ENCODE peak calls at places on chromosome 22, in ten cellular contexts. One of them, this sample, is unnamed.

GRCh38 chr22:40606306-40606705 is 30.2 kb downstream of the MRTFA start:
- DNase-seq in NCI-H1694 treated with DMSO at 0.1 percent for 48 hours: no peak
- DNase-seq in activated T-helper 1 cell treated with Interleukin-2 at 50 U/mL for 16 hours: no peak
- DNase-seq in heart right ventricle: no peak
- DNase-seq in stromal cell of bone marrow: no peak
- DNase-seq in M059J: no peak
- DNase-seq in RPMI7951: no peak
- DNase-seq in EL: no peak
- DNase-seq in neuronal stem cell: no peak
- DNase-seq in HEK293T: no peak
- DNase-seq in this sample: no peak

GRCh38 chr22:35868938-35869337 is 151.3 kb downstream of the APOL5 start:
- DNase-seq in EL: peak; percentile 38
- DNase-seq in stromal cell of bone marrow: no peak
- DNase-seq in HEK293T: no peak
- DNase-seq in activated T-helper 1 cell treated with Interleukin-2 at 50 U/mL for 16 hours: no peak
- DNase-seq in RPMI7951: no peak
- DNase-seq in neuronal stem cell: peak; percentile 11
- DNase-seq in NCI-H1694 treated with DMSO at 0.1 percent for 48 hours: no peak
- DNase-seq in heart right ventricle: no peak
- DNase-seq in M059J: peak; percentile 9
- DNase-seq in this sample: no peak

GRCh38 chr22:19970031-19970478 is 28.4 kb upstream of the TXNRD2 start:
- DNase-seq in NCI-H1694 treated with DMSO at 0.1 percent for 48 hours: no peak
- DNase-seq in EL: no peak
- DNase-seq in RPMI7951: no peak
- DNase-seq in activated T-helper 1 cell treated with Interleukin-2 at 50 U/mL for 16 hours: no peak
- DNase-seq in M059J: no peak
- DNase-seq in heart right ventricle: no peak
- DNase-seq in neuronal stem cell: no peak
- DNase-seq in HEK293T: no peak
- DNase-seq in stromal cell of bone marrow: no peak
- DNase-seq in this sample: no peak

GRCh38 chr22:29315286-29316195 is at the start of gene RASL10A:
- DNase-seq in HEK293T: peak; percentile 64
- DNase-seq in RPMI7951: no peak
- DNase-seq in stromal cell of bone marrow: no peak
- DNase-seq in activated T-helper 1 cell treated with Interleukin-2 at 50 U/mL for 16 hours: no peak
- DNase-seq in neuronal stem cell: no peak
- DNase-seq in EL: no peak
- DNase-seq in M059J: no peak
- DNase-seq in heart right ventricle: no peak
- DNase-seq in NCI-H1694 treated with DMSO at 0.1 percent for 48 hours: no peak
- DNase-seq in this sample: no peak

GRCh38 chr22:49643998-49644397 is 183.7 kb downstream of the BRD1 start:
- DNase-seq in neuronal stem cell: no peak
- DNase-seq in HEK293T: no peak
- DNase-seq in RPMI7951: no peak
- DNase-seq in stromal cell of bone marrow: no peak
- DNase-seq in M059J: no peak
- DNase-seq in activated T-helper 1 cell treated with Interleukin-2 at 50 U/mL for 16 hours: no peak
- DNase-seq in heart right ventricle: no peak
- DNase-seq in EL: no peak
- DNase-seq in NCI-H1694 treated with DMSO at 0.1 percent for 48 hours: no peak
- DNase-seq in this sample: no peak

GRCh38 chr22:50731811-50732624 is 6.0 kb upstream of the ACR start:
- DNase-seq in neuronal stem cell: no peak
- DNase-seq in activated T-helper 1 cell treated with Interleukin-2 at 50 U/mL for 16 hours: peak; percentile 46
- DNase-seq in heart right ventricle: peak; percentile 45
- DNase-seq in stromal cell of bone marrow: peak; percentile 8
- DNase-seq in HEK293T: peak; percentile 74
- DNase-seq in M059J: peak; percentile 9
- DNase-seq in NCI-H1694 treated with DMSO at 0.1 percent for 48 hours: peak; percentile 28
- DNase-seq in RPMI7951: peak; percentile 34
- DNase-seq in EL: peak; percentile 40
- DNase-seq in this sample: peak; percentile 21

GRCh38 chr22:42229455-42230149 is 40.9 kb downstream of the TCF20 start:
- DNase-seq in RPMI7951: peak; percentile 6
- DNase-seq in stromal cell of bone marrow: peak; percentile 39
- DNase-seq in EL: peak; percentile 19
- DNase-seq in heart right ventricle: no peak
- DNase-seq in NCI-H1694 treated with DMSO at 0.1 percent for 48 hours: no peak
- DNase-seq in activated T-helper 1 cell treated with Interleukin-2 at 50 U/mL for 16 hours: no peak
- DNase-seq in neuronal stem cell: no peak
- DNase-seq in M059J: no peak
- DNase-seq in HEK293T: no peak
- DNase-seq in this sample: no peak

GRCh38 chr22:19855504-19856409 is 1.1 kb upstream of the GNB1L start:
- DNase-seq in NCI-H1694 treated with DMSO at 0.1 percent for 48 hours: no peak
- DNase-seq in neuronal stem cell: no peak
- DNase-seq in M059J: peak; percentile 40
- DNase-seq in activated T-helper 1 cell treated with Interleukin-2 at 50 U/mL for 16 hours: peak; percentile 25
- DNase-seq in RPMI7951: peak; percentile 73
- DNase-seq in heart right ventricle: peak; percentile 52
- DNase-seq in stromal cell of bone marrow: no peak
- DNase-seq in EL: peak; percentile 74
- DNase-seq in HEK293T: peak; percentile 77
- DNase-seq in this sample: peak; percentile 65

GRCh38 chr22:41914611-41915034 is 251 bp downstream of the SHISA8 start:
- DNase-seq in HEK293T: peak; percentile 45
- DNase-seq in M059J: no peak
- DNase-seq in RPMI7951: no peak
- DNase-seq in activated T-helper 1 cell treated with Interleukin-2 at 50 U/mL for 16 hours: no peak
- DNase-seq in neuronal stem cell: no peak
- DNase-seq in EL: no peak
- DNase-seq in stromal cell of bone marrow: no peak
- DNase-seq in heart right ventricle: no peak
- DNase-seq in NCI-H1694 treated with DMSO at 0.1 percent for 48 hours: no peak
- DNase-seq in this sample: no peak

GRCh38 chr22:37632174-37633081 is 7.0 kb upstream of the SH3BP1 start:
- DNase-seq in M059J: no peak
- DNase-seq in NCI-H1694 treated with DMSO at 0.1 percent for 48 hours: no peak
- DNase-seq in activated T-helper 1 cell treated with Interleukin-2 at 50 U/mL for 16 hours: no peak
- DNase-seq in stromal cell of bone marrow: no peak
- DNase-seq in heart right ventricle: no peak
- DNase-seq in neuronal stem cell: no peak
- DNase-seq in RPMI7951: no peak
- DNase-seq in HEK293T: no peak
- DNase-seq in EL: no peak
- DNase-seq in this sample: no peak

GRCh38 chr22:37269930-37270678 is 12.2 kb upstream of the CYTH4 start:
- DNase-seq in HEK293T: no peak
- DNase-seq in activated T-helper 1 cell treated with Interleukin-2 at 50 U/mL for 16 hours: no peak
- DNase-seq in RPMI7951: peak; percentile 48
- DNase-seq in neuronal stem cell: no peak
- DNase-seq in NCI-H1694 treated with DMSO at 0.1 percent for 48 hours: no peak
- DNase-seq in stromal cell of bone marrow: no peak
- DNase-seq in EL: no peak
- DNase-seq in heart right ventricle: no peak
- DNase-seq in M059J: peak; percentile 34
- DNase-seq in this sample: peak; percentile 69

GRCh38 chr22:49765091-49765771 is 62.4 kb downstream of the BRD1 start:
- DNase-seq in stromal cell of bone marrow: no peak
- DNase-seq in neuronal stem cell: no peak
- DNase-seq in RPMI7951: no peak
- DNase-seq in M059J: no peak
- DNase-seq in HEK293T: no peak
- DNase-seq in NCI-H1694 treated with DMSO at 0.1 percent for 48 hours: no peak
- DNase-seq in heart right ventricle: no peak
- DNase-seq in EL: no peak
- DNase-seq in activated T-helper 1 cell treated with Interleukin-2 at 50 U/mL for 16 hours: no peak
- DNase-seq in this sample: no peak

GRCh38 chr22:25038239-25038638 is 85.7 kb downstream of the KIAA1671 start:
- DNase-seq in EL: no peak
- DNase-seq in HEK293T: no peak
- DNase-seq in M059J: no peak
- DNase-seq in heart right ventricle: no peak
- DNase-seq in RPMI7951: no peak
- DNase-seq in neuronal stem cell: no peak
- DNase-seq in NCI-H1694 treated with DMSO at 0.1 percent for 48 hours: no peak
- DNase-seq in activated T-helper 1 cell treated with Interleukin-2 at 50 U/mL for 16 hours: no peak
- DNase-seq in stromal cell of bone marrow: no peak
- DNase-seq in this sample: no peak

GRCh38 chr22:44884562-44884961 is 125.2 kb downstream of the PHF21B start:
- DNase-seq in stromal cell of bone marrow: no peak
- DNase-seq in NCI-H1694 treated with DMSO at 0.1 percent for 48 hours: no peak
- DNase-seq in HEK293T: no peak
- DNase-seq in neuronal stem cell: no peak
- DNase-seq in heart right ventricle: no peak
- DNase-seq in M059J: no peak
- DNase-seq in activated T-helper 1 cell treated with Interleukin-2 at 50 U/mL for 16 hours: no peak
- DNase-seq in EL: no peak
- DNase-seq in RPMI7951: no peak
- DNase-seq in this sample: no peak

GRCh38 chr22:40000171-40000570 is 5.4 kb downstream of the FAM83F start:
- DNase-seq in heart right ventricle: no peak
- DNase-seq in RPMI7951: peak; percentile 94
- DNase-seq in HEK293T: no peak
- DNase-seq in EL: no peak
- DNase-seq in activated T-helper 1 cell treated with Interleukin-2 at 50 U/mL for 16 hours: no peak
- DNase-seq in NCI-H1694 treated with DMSO at 0.1 percent for 48 hours: no peak
- DNase-seq in M059J: no peak
- DNase-seq in neuronal stem cell: no peak
- DNase-seq in stromal cell of bone marrow: no peak
- DNase-seq in this sample: no peak

GRCh38 chr22:18968011-18968749 is 32.1 kb upstream of the PRODH start:
- DNase-seq in heart right ventricle: peak; percentile 52
- DNase-seq in NCI-H1694 treated with DMSO at 0.1 percent for 48 hours: no peak
- DNase-seq in activated T-helper 1 cell treated with Interleukin-2 at 50 U/mL for 16 hours: no peak
- DNase-seq in RPMI7951: peak; percentile 6
- DNase-seq in HEK293T: no peak
- DNase-seq in neuronal stem cell: peak; percentile 51
- DNase-seq in M059J: peak; percentile 13
- DNase-seq in EL: peak; percentile 20
- DNase-seq in stromal cell of bone marrow: no peak
- DNase-seq in this sample: no peak

GRCh38 chr22:26589845-26590524 is at the start of gene TPST2:
- DNase-seq in activated T-helper 1 cell treated with Interleukin-2 at 50 U/mL for 16 hours: peak; percentile 76
- DNase-seq in stromal cell of bone marrow: peak; percentile 60
- DNase-seq in M059J: peak; percentile 61
- DNase-seq in neuronal stem cell: peak; percentile 80
- DNase-seq in heart right ventricle: peak; percentile 85
- DNase-seq in EL: peak; percentile 78
- DNase-seq in NCI-H1694 treated with DMSO at 0.1 percent for 48 hours: peak; percentile 27
- DNase-seq in HEK293T: peak; percentile 96
- DNase-seq in RPMI7951: peak; percentile 75
- DNase-seq in this sample: peak; percentile 59

GRCh38 chr22:28674121-28674563 is 5.5 kb downstream of the TTC28 start:
- DNase-seq in NCI-H1694 treated with DMSO at 0.1 percent for 48 hours: no peak
- DNase-seq in EL: peak; percentile 66
- DNase-seq in activated T-helper 1 cell treated with Interleukin-2 at 50 U/mL for 16 hours: no peak
- DNase-seq in heart right ventricle: no peak
- DNase-seq in RPMI7951: peak; percentile 74
- DNase-seq in M059J: peak; percentile 79
- DNase-seq in stromal cell of bone marrow: no peak
- DNase-seq in HEK293T: no peak
- DNase-seq in neuronal stem cell: no peak
- DNase-seq in this sample: peak; percentile 69

GRCh38 chr22:42418811-42419243 is 13.4 kb downstream of the NFAM1 start:
- DNase-seq in stromal cell of bone marrow: no peak
- DNase-seq in M059J: no peak
- DNase-seq in heart right ventricle: no peak
- DNase-seq in RPMI7951: no peak
- DNase-seq in neuronal stem cell: no peak
- DNase-seq in EL: no peak
- DNase-seq in NCI-H1694 treated with DMSO at 0.1 percent for 48 hours: no peak
- DNase-seq in HEK293T: no peak
- DNase-seq in activated T-helper 1 cell treated with Interleukin-2 at 50 U/mL for 16 hours: no peak
- DNase-seq in this sample: peak; percentile 40

GRCh38 chr22:44623771-44624510 is 78.1 kb upstream of the PRR5 start:
- DNase-seq in M059J: peak; percentile 34
- DNase-seq in neuronal stem cell: no peak
- DNase-seq in activated T-helper 1 cell treated with Interleukin-2 at 50 U/mL for 16 hours: no peak
- DNase-seq in NCI-H1694 treated with DMSO at 0.1 percent for 48 hours: peak; percentile 52
- DNase-seq in heart right ventricle: no peak
- DNase-seq in RPMI7951: no peak
- DNase-seq in EL: peak; percentile 13
- DNase-seq in stromal cell of bone marrow: no peak
- DNase-seq in HEK293T: peak; percentile 63
- DNase-seq in this sample: no peak

GRCh38 chr22:46947516-46948260 is 185.2 kb downstream of the TBC1D22A start:
- DNase-seq in RPMI7951: no peak
- DNase-seq in activated T-helper 1 cell treated with Interleukin-2 at 50 U/mL for 16 hours: no peak
- DNase-seq in HEK293T: no peak
- DNase-seq in heart right ventricle: no peak
- DNase-seq in neuronal stem cell: no peak
- DNase-seq in EL: no peak
- DNase-seq in NCI-H1694 treated with DMSO at 0.1 percent for 48 hours: no peak
- DNase-seq in M059J: no peak
- DNase-seq in stromal cell of bone marrow: no peak
- DNase-seq in this sample: no peak

This sample was measured in AML-193.